ENCODE peak calls at places on chromosomes 16 and 17, in nine cellular contexts. O, B, D, M, Y, T, V, G and R are unnamed samples.

GRCh38 chr16:23796941-23797340 is 38.8 kb upstream of the PRKCB start:
- DNase-seq in O (no peak), B (no peak), D (no peak), M (no peak), Y (no peak), T (no peak), V (no peak), G (no peak), R (no peak)

GRCh38 chr16:13999895-14000425 is 71.2 kb upstream of the MRTFB start:
- DNase-seq in O (no peak), B (no peak), D (peak), M (peak), Y (no peak), T (no peak), V (no peak), G (no peak), R (no peak)

GRCh38 chr16:8853150-8853549 is 15.7 kb downstream of the CARHSP1 start:
- DNase-seq in O (no peak), B (no peak), D (no peak), M (no peak), Y (no peak), T (no peak), V (no peak), G (no peak), R (no peak)

GRCh38 chr17:29760279-29760721 is 137.6 kb upstream of the CORO6 start:
- DNase-seq in O (peak), B (peak), D (no peak), M (no peak), Y (peak), T (no peak), V (peak), G (no peak), R (peak)

GRCh38 chr17:82752371-82753200 is 721 bp downstream of the TBCD start:
- DNase-seq in O (peak), B (peak), D (no peak), M (peak), Y (peak), T (no peak), V (peak), G (no peak), R (no peak)

GRCh38 chr16:8866118-8866883 is 2.5 kb downstream of the CARHSP1 start:
- DNase-seq in O (peak), B (no peak), D (peak), M (peak), Y (no peak), T (no peak), V (peak), G (peak), R (no peak)

GRCh38 chr16:25512041-25512440 is 179.7 kb upstream of the HS3ST4 start:
- DNase-seq in O (no peak), B (no peak), D (no peak), M (no peak), Y (no peak), T (no peak), V (no peak), G (no peak), R (no peak)

GRCh38 chr16:58219432-58219831 is 21.5 kb upstream of the CSNK2A2 start:
- DNase-seq in O (no peak), B (no peak), D (no peak), M (no peak), Y (no peak), T (no peak), V (no peak), G (no peak), R (no peak)

GRCh38 chr16:57988929-57989328 is 11.5 kb downstream of the ZNF319 start:
- DNase-seq in O (no peak), B (no peak), D (no peak), M (no peak), Y (peak), T (no peak), V (no peak), G (no peak), R (no peak)

GRCh38 chr17:76149214-76149613 is 8.2 kb upstream of the FOXJ1 start:
- DNase-seq in O (no peak), B (no peak), D (no peak), M (no peak), Y (no peak), T (no peak), V (no peak), G (no peak), R (no peak)

GRCh38 chr16:79436885-79437284 is 163.7 kb downstream of the MAF start:
- DNase-seq in O (no peak), B (no peak), D (no peak), M (no peak), Y (no peak), T (no peak), V (no peak), G (no peak), R (no peak)

GRCh38 chr16:81319221-81319912 is 4.6 kb downstream of the GAN start:
- DNase-seq in O (no peak), B (no peak), D (no peak), M (peak), Y (peak), T (no peak), V (no peak), G (no peak), R (peak)

GRCh38 chr17:79930786-79931516 is 91.7 kb upstream of the CBX4 start:
- DNase-seq in O (no peak), B (no peak), D (no peak), M (no peak), Y (no peak), T (no peak), V (peak), G (no peak), R (no peak)

GRCh38 chr17:38871247-38871991 is 1.6 kb downstream of the LASP1 start:
- DNase-seq in O (peak), B (peak), D (no peak), M (peak), Y (peak), T (peak), V (peak), G (peak), R (peak)

GRCh38 chr16:29940656-29941055 is 14.6 kb upstream of the KCTD13 start:
- DNase-seq in O (no peak), B (no peak), D (no peak), M (no peak), Y (no peak), T (no peak), V (no peak), G (no peak), R (no peak)

GRCh38 chr17:63390090-63390489 is 56.0 kb downstream of the CYB561 start:
- DNase-seq in O (no peak), B (no peak), D (no peak), M (no peak), Y (no peak), T (no peak), V (no peak), G (no peak), R (no peak)

GRCh38 chr17:81336296-81336929 is 41.3 kb upstream of the SLC38A10 start:
- DNase-seq in O (no peak), B (no peak), D (no peak), M (no peak), Y (no peak), T (no peak), V (no peak), G (no peak), R (no peak)

GRCh38 chr17:73760186-73760758 is 116.0 kb upstream of the SDK2 start:
- DNase-seq in O (no peak), B (peak), D (no peak), M (no peak), Y (no peak), T (no peak), V (peak), G (no peak), R (no peak)

DNA sequence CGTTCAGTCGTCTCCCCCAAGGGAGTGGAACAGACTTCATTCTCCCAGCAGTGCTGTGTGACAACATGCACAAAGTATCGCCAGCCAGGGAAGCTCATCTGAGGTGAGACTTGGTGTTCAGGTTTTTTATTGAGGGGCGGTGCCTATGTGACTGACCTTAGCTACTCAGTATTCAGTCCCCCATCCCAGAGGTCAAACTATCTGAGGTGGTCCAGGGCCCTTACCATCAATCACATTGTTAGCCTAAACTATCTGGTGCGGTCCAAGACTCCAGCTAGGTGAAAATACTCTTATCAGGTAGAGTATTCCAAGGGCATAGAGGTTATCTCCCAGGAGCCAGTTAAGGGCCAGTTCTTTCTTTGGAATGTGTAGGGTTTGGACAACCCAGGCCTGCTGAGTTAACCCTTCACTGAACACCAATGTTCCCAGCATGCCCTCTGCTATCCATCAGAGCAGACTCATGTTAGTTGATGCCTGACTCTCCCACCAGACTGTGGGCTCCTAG is 5.4 kb upstream of the CACNG1 start:
- DNase-seq in O (no peak), B (no peak), D (no peak), M (no peak), Y (no peak), T (no peak), V (no peak), G (no peak), R (no peak)
- H3K27ac ChIP-seq in O (no peak), B (no peak), D (no peak), M (no peak), Y (no peak), T (no peak), V (no peak), G (no peak), R (no peak)

GRCh38 chr17:57947369-57947768 is 7.8 kb downstream of the CUEDC1 start:
- DNase-seq in O (no peak), B (no peak), D (no peak), M (no peak), Y (no peak), T (no peak), V (no peak), G (no peak), R (no peak)

GRCh38 chr17:57949649-57950048 is 5.6 kb downstream of the CUEDC1 start:
- DNase-seq in O (peak), B (no peak), D (no peak), M (no peak), Y (no peak), T (no peak), V (no peak), G (no peak), R (no peak)

GRCh38 chr17:57946798-57947358 is 8.3 kb downstream of the CUEDC1 start:
- DNase-seq in O (peak), B (peak), D (peak), M (peak), Y (peak), T (no peak), V (no peak), G (peak), R (peak)

GRCh38 chr17:57948169-57948554 is 7.0 kb downstream of the CUEDC1 start:
- DNase-seq in O (no peak), B (no peak), D (no peak), M (no peak), Y (no peak), T (no peak), V (no peak), G (no peak), R (no peak)

DNA sequence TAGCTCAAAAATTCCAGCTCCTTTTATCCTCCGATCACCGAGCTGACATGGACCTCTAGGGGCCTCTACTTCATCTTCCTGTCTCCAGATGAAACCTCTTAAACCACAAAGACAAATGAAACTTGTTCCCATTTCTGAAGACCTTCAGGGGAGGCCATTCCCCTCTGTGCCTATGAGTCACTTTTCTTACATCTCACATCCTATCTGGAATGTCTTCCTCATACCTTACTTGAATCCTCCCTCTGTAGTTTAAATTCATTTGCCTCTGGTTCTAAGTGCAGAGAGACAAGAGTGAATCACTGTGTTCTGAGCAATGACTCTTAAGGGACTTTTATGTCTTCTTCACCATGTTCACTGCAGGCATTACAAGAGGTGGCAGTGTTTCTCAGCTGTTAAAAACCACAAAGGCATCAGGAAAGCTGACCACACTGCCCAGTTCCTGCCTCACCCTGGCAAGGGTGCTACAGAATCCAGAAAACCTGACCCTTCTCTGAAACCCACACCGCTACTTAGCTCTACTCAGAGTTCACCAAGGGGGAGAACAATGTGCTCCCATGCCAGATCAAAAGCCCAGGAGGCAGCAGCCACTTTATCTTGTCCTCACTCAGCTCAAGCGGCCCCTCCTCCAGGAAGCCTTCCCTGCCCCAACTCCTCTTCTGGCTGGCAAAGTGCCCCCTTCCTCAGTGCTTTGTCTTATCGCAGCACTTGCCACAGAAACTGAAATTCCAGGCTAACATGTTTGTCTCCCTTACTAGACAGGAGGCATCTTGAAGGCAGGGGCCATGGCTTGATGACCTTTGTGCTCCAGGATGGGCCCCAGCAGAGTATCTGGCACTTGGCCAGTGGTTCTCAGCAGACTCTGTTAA is 6.4 kb downstream of the CUEDC1 start:
- DNase-seq in O (no peak), B (no peak), D (no peak), M (peak), Y (peak), T (no peak), V (no peak), G (no peak), R (peak)
- TF ChIP-seq CTCF in O (no peak), B (no peak), D (no peak), M (no peak), Y (no peak), T (no peak), V (no peak), G (no peak), R (no peak)

GRCh38 chr16:3690991-3691720 is 26.2 kb downstream of the TRAP1 start:
- DNase-seq in O (no peak), B (no peak), D (no peak), M (no peak), Y (no peak), T (peak), V (no peak), G (no peak), R (peak)
- H3K27ac ChIP-seq in O (peak), B (no peak), D (no peak), M (no peak), Y (peak), T (peak), V (no peak), G (no peak), R (no peak)

GRCh38 chr16:27972500-27972899 is 91.0 kb downstream of the GSG1L start:
- DNase-seq in O (peak), B (peak), D (no peak), M (no peak), Y (peak), T (no peak), V (peak), G (no peak), R (peak)
- TF ChIP-seq CTCF in O (peak), B (peak), D (peak), M (no peak), Y (peak), T (no peak), V (peak), G (peak), R (peak)

GRCh38 chr17:56937688-56938087 is 23.2 kb downstream of the COIL start:
- DNase-seq in O (no peak), B (no peak), D (no peak), M (no peak), Y (no peak), T (no peak), V (no peak), G (no peak), R (no peak)
- H3K27ac ChIP-seq in O (no peak), B (no peak), D (peak), M (no peak), Y (no peak), T (no peak), V (no peak), G (no peak), R (no peak)

GRCh38 chr16:10624527-10624926 is 44.1 kb upstream of the EMP2 start:
- DNase-seq in O (no peak), B (no peak), D (no peak), M (no peak), Y (no peak), T (no peak), V (no peak), G (no peak), R (no peak)

GRCh38 chr16:10635367-10636021 is 55.1 kb upstream of the EMP2 start:
- DNase-seq in O (no peak), B (no peak), D (no peak), M (no peak), Y (no peak), T (no peak), V (no peak), G (no peak), R (no peak)

GRCh38 chr16:10625595-10626357 is 45.4 kb upstream of the EMP2 start:
- DNase-seq in O (no peak), B (no peak), D (no peak), M (no peak), Y (no peak), T (no peak), V (no peak), G (no peak), R (peak)

GRCh38 chr16:10629592-10629963 is 49.2 kb upstream of the EMP2 start:
- DNase-seq in O (no peak), B (no peak), D (no peak), M (no peak), Y (no peak), T (no peak), V (no peak), G (no peak), R (no peak)
- TF ChIP-seq CTCF in O (peak), B (no peak), D (no peak), M (no peak), Y (no peak), T (no peak), V (no peak), G (no peak), R (no peak)

DNA sequence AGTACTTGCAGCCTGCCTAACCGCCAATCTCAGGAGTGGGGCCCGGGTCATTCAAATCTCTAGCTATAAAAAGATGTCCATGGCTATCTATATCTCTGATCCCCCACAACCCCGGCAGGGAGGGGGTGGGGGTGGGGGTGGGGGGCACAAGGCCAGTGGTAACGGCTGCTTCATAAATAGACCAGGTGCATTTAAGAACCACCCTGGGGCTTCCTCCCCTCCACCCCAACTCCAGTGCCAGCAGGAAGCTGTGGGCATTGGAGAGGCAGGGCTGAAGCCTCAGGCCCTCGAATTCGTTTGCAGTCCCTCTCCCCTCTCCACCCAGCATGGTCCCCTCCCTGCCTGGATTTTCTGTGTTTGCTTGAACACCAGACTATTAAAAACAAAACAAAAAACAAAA is 56.0 kb downstream of the RAP1GAP2 start:
- DNase-seq in O (peak), B (no peak), D (no peak), M (no peak), Y (no peak), T (no peak), V (no peak), G (no peak), R (no peak)
- H3K27ac ChIP-seq in O (peak), B (no peak), D (peak), M (no peak), Y (peak), T (no peak), V (no peak), G (peak), R (no peak)

GRCh38 chr17:33964344-33964979 is 290.6 kb upstream of the CCL2 start:
- DNase-seq in O (peak), B (no peak), D (no peak), M (no peak), Y (no peak), T (no peak), V (no peak), G (no peak), R (no peak)
- TF ChIP-seq CTCF in O (peak), B (no peak), D (no peak), M (no peak), Y (no peak), T (no peak), V (no peak), G (peak), R (no peak)

DNA sequence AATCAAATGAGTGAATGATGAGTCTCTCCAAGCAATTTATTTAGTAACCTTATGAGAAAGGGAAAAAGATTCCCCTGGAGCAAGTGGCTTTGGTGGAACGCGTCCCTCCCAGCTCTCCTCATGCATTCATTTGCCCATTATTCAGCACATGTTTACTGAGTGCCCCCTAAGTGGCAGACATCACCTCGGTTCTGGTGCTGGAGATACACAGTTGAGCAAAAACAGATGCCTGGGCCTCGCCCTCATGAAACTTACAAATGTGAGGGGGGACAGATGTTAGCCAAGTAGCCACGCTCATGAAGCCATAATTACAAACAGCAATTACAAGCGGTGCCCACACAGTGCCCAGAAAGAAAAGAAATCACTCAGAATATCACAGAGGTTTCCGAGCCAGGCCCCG is 45.1 kb upstream of the CIBAR2 start:
- DNase-seq in O (no peak), B (no peak), D (no peak), M (no peak), Y (no peak), T (no peak), V (no peak), G (no peak), R (no peak)
- H3K27ac ChIP-seq in O (no peak), B (peak), D (peak), M (no peak), Y (no peak), T (no peak), V (no peak), G (no peak), R (no peak)

GRCh38 chr17:27296427-27296979 is 2.6 kb downstream of the WSB1 start:
- DNase-seq in O (no peak), B (no peak), D (no peak), M (no peak), Y (peak), T (no peak), V (no peak), G (no peak), R (peak)

GRCh38 chr17:27295945-27296344 is 2.0 kb downstream of the WSB1 start:
- DNase-seq in O (no peak), B (no peak), D (no peak), M (no peak), Y (no peak), T (no peak), V (no peak), G (no peak), R (no peak)

GRCh38 chr17:27293359-27293897 is 486 bp upstream of the WSB1 start:
- DNase-seq in O (no peak), B (peak), D (peak), M (no peak), Y (no peak), T (no peak), V (peak), G (no peak), R (no peak)

GRCh38 chr17:27294689-27295630 is 1.0 kb downstream of the WSB1 start:
- DNase-seq in O (peak), B (peak), D (peak), M (peak), Y (peak), T (peak), V (peak), G (peak), R (peak)

GRCh38 chr17:27293898-27294688 is at the start of gene WSB1:
- DNase-seq in O (peak), B (peak), D (peak), M (peak), Y (peak), T (peak), V (peak), G (peak), R (peak)
- TF ChIP-seq CTCF in O (no peak), B (no peak), D (no peak), M (no peak), Y (no peak), T (no peak), V (peak), G (no peak), R (no peak)